ENCODE peak calls at places on chromosome 4, in six cellular contexts. J is A549, N is breast epithelium, Z is Peyer's patch, M is HepG2, U is sigmoid colon. R is an unnamed sample.

GRCh38 chr4:77156912-77157858 is at the start of gene CCNG2:
- DNase-seq in J (peak), N (peak), Z (peak), M (peak), U (peak), R (peak)

GRCh38 chr4:44916406-44916805 is 190.1 kb upstream of the GNPDA2 start:
- DNase-seq in J (no peak), N (no peak), Z (no peak), M (no peak), U (no peak), R (no peak)

GRCh38 chr4:71020611-71021010 is 27.2 kb downstream of the DCK start:
- DNase-seq in J (no peak), N (no peak), Z (no peak), M (no peak), U (no peak), R (no peak)

GRCh38 chr4:53136954-53137353 is 228.9 kb downstream of the SCFD2 start:
- DNase-seq in J (no peak), N (no peak), Z (no peak), M (no peak), U (no peak), R (no peak)

GRCh38 chr4:623914-624626 is 1.3 kb upstream of the PDE6B start:
- DNase-seq in J (no peak), N (no peak), Z (no peak), M (no peak), U (no peak), R (no peak)

GRCh38 chr4:40264995-40265909 is 68.4 kb downstream of the RHOH start:
- DNase-seq in J (no peak), N (no peak), Z (peak), M (no peak), U (no peak), R (no peak)

GRCh38 chr4:75015627-75016026 is 82.7 kb downstream of the PARM1 start:
- DNase-seq in J (no peak), N (no peak), Z (no peak), M (no peak), U (no peak), R (no peak)

GRCh38 chr4:152540293-152540674 is 4.4 kb upstream of the FBXW7 start:
- DNase-seq in J (no peak), N (no peak), Z (no peak), M (peak), U (no peak), R (no peak)

GRCh38 chr4:184453402-184454160 is 20.8 kb downstream of the IRF2 start:
- DNase-seq in J (no peak), N (no peak), Z (peak), M (no peak), U (no peak), R (no peak)

GRCh38 chr4:133130171-133130570 is 18.9 kb upstream of the PCDH10 start:
- DNase-seq in J (no peak), N (no peak), Z (no peak), M (no peak), U (no peak), R (no peak)

GRCh38 chr4:148514041-148514440 is 71.8 kb upstream of the NR3C2 start:
- DNase-seq in J (no peak), N (no peak), Z (no peak), M (no peak), U (no peak), R (no peak)

GRCh38 chr4:168689791-168690190 is 192.9 kb downstream of the PALLD start:
- DNase-seq in J (no peak), N (no peak), Z (no peak), M (no peak), U (no peak), R (no peak)

GRCh38 chr4:74123065-74123728 is 24.2 kb upstream of the CXCL2 start:
- DNase-seq in J (no peak), N (no peak), Z (no peak), M (peak), U (no peak), R (no peak)

GRCh38 chr4:8643441-8643840 is 50.9 kb downstream of the CPZ start:
- DNase-seq in J (no peak), N (no peak), Z (no peak), M (no peak), U (no peak), R (no peak)

GRCh38 chr4:174591243-174592021 is 69.1 kb upstream of the HPGD start:
- DNase-seq in J (no peak), N (no peak), Z (no peak), M (no peak), U (no peak), R (no peak)

GRCh38 chr4:26220704-26221103 is 100.1 kb upstream of the RBPJ start:
- DNase-seq in J (no peak), N (no peak), Z (no peak), M (no peak), U (no peak), R (no peak)

GRCh38 chr4:52837716-52838558 is 24.2 kb upstream of the RASL11B start:
- DNase-seq in J (no peak), N (peak), Z (no peak), M (peak), U (no peak), R (no peak)

GRCh38 chr4:143270266-143270838 is 66.3 kb upstream of the GAB1 start:
- DNase-seq in J (no peak), N (peak), Z (no peak), M (no peak), U (no peak), R (no peak)

GRCh38 chr4:83858121-83858520 is 322.2 kb downstream of the GPAT3 start:
- DNase-seq in J (no peak), N (no peak), Z (no peak), M (no peak), U (no peak), R (no peak)

GRCh38 chr4:84319124-84319523 is 180.0 kb downstream of the NKX6-1 start:
- DNase-seq in J (no peak), N (no peak), Z (no peak), M (no peak), U (no peak), R (no peak)

GRCh38 chr4:44319129-44319528 is 129.5 kb downstream of the KCTD8 start:
- DNase-seq in J (no peak), N (no peak), Z (no peak), M (no peak), U (no peak), R (no peak)

GRCh38 chr4:28709821-28710330 is 1849.2 kb downstream of the STIM2 start:
- DNase-seq in J (no peak), N (no peak), Z (no peak), M (no peak), U (no peak), R (no peak)

GRCh38 chr4:926538-926937 is 5.6 kb downstream of the GAK start:
- DNase-seq in J (peak), N (no peak), Z (no peak), M (peak), U (no peak), R (no peak)

GRCh38 chr4:42339935-42340406 is 57.3 kb upstream of the SHISA3 start:
- DNase-seq in J (no peak), N (no peak), Z (no peak), M (no peak), U (no peak), R (no peak)

GRCh38 chr4:6128221-6128871 is 72.0 kb downstream of the JAKMIP1 start:
- DNase-seq in J (no peak), N (no peak), Z (no peak), M (peak), U (peak), R (no peak)

GRCh38 chr4:83093060-83093640 is 21.4 kb downstream of the PLAC8 start:
- DNase-seq in J (no peak), N (no peak), Z (no peak), M (no peak), U (no peak), R (no peak)

GRCh38 chr4:152258804-152259708 is 276.8 kb downstream of the FBXW7 start:
- DNase-seq in J (no peak), N (no peak), Z (no peak), M (peak), U (no peak), R (no peak)

GRCh38 chr4:16051132-16051531 is 32.7 kb downstream of the PROM1 start:
- DNase-seq in J (no peak), N (no peak), Z (no peak), M (no peak), U (no peak), R (no peak)

GRCh38 chr4:79308087-79308486 is 17.8 kb downstream of the NAA11 start:
- DNase-seq in J (no peak), N (no peak), Z (no peak), M (no peak), U (no peak), R (no peak)
- H3K27ac ChIP-seq in J (no peak), N (no peak), Z (no peak), M (no peak), U (no peak), R (no peak)

GRCh38 chr4:13368262-13368661 is 115.9 kb downstream of the RAB28 start:
- DNase-seq in J (no peak), N (no peak), Z (no peak), M (peak), U (no peak), R (no peak)
- TF ChIP-seq POLR2A in J (no peak), N (no peak), Z (no peak), M (no peak), U (no peak), R (no peak)

GRCh38 chr4:88696620-88697019 is 1.0 kb downstream of the NAP1L5 start:
- DNase-seq in J (no peak), N (no peak), Z (no peak), M (no peak), U (no peak), R (no peak)
- H3K4me3 ChIP-seq in J (no peak), N (peak), Z (peak), M (no peak), U (peak), R (peak)

GRCh38 chr4:121360496-121360895 is 20.3 kb downstream of the QRFPR start:
- DNase-seq in J (no peak), N (no peak), Z (no peak), M (no peak), U (no peak), R (no peak)

GRCh38 chr4:121353213-121353612 is 27.6 kb downstream of the QRFPR start:
- DNase-seq in J (no peak), N (no peak), Z (no peak), M (no peak), U (no peak), R (no peak)

GRCh38 chr4:121358473-121358872 is 22.3 kb downstream of the QRFPR start:
- DNase-seq in J (no peak), N (no peak), Z (no peak), M (no peak), U (no peak), R (no peak)
- H3K27ac ChIP-seq in J (no peak), N (no peak), Z (no peak), M (no peak), U (no peak), R (no peak)